ENCODE peak calls at places on chromosomes 4 and X, in five cellular contexts. D is fibroblast of the aortic adventitia, O is uterus, Q is aorta, T is H4. G is an unnamed sample.

GRCh38 chr4:72430050-72430449 is 139.0 kb downstream of the ADAMTS3 start:
- DNase-seq in D (no peak), O (no peak), Q (no peak), T (peak), G (no peak)

GRCh38 chr4:825063-825968 is 613 bp downstream of the CPLX1 start:
- DNase-seq in D (no peak), O (no peak), Q (peak), T (no peak), G (peak)

GRCh38 chr4:159677521-159677920 is 574.6 kb downstream of the RAPGEF2 start:
- DNase-seq in D (no peak), O (no peak), Q (no peak), T (peak), G (no peak)

GRCh38 chrX:102155806-102156179 is at the start of gene BEX5:
- DNase-seq in D (no peak), O (peak), Q (peak), T (peak), G (no peak)

GRCh38 chrX:100685284-100685996 is 41.4 kb downstream of the SRPX2 start:
- DNase-seq in D (peak), O (peak), Q (peak), T (peak), G (no peak)

GRCh38 chrX:66015906-66016689 is 23.8 kb downstream of the VSIG4 start:
- DNase-seq in D (no peak), O (no peak), Q (no peak), T (no peak), G (no peak)

GRCh38 chr4:87003266-87003665 is 68.5 kb downstream of the AFF1 start:
- DNase-seq in D (no peak), O (no peak), Q (no peak), T (no peak), G (no peak)

GRCh38 chr4:168509786-168510185 is 12.9 kb downstream of the PALLD start:
- DNase-seq in D (peak), O (no peak), Q (no peak), T (no peak), G (no peak)

GRCh38 chrX:65196758-65197371 is 220.6 kb upstream of the ZC4H2 start:
- DNase-seq in D (no peak), O (no peak), Q (no peak), T (no peak), G (no peak)

G was measured in cardiac septum.